ENCODE peak calls at places on chromosomes 16 and 17, in eight cellular contexts. One of them, this sample, is unnamed. For H3K27me3, the result is how much of the 10 kb centered on the place peaks cover.

GRCh38 chr17:78609198-78609597 is 32.0 kb upstream of the DNAH17 start:
- DNase-seq in ovary: no peak
- DNase-seq in stomach: no peak
- DNase-seq in esophagus squamous epithelium: no peak
- DNase-seq in right lobe of liver: no peak
- DNase-seq in Peyer's patch: no peak
- DNase-seq in hepatocyte: no peak
- DNase-seq in dorsolateral prefrontal cortex: no peak
- DNase-seq in this sample: no peak

GRCh38 chr16:29170393-29171239 is 185.8 kb downstream of the LAT start:
- DNase-seq in dorsolateral prefrontal cortex: no peak
- DNase-seq in hepatocyte: no peak
- DNase-seq in esophagus squamous epithelium: no peak
- DNase-seq in Peyer's patch: no peak
- DNase-seq in ovary: no peak
- DNase-seq in stomach: no peak
- DNase-seq in right lobe of liver: peak
- DNase-seq in this sample: no peak

GRCh38 chr16:15608398-15609285 is 34.3 kb downstream of the MARF1 start:
- DNase-seq in stomach: no peak
- DNase-seq in hepatocyte: no peak
- DNase-seq in esophagus squamous epithelium: no peak
- DNase-seq in dorsolateral prefrontal cortex: no peak
- DNase-seq in right lobe of liver: no peak
- DNase-seq in ovary: no peak
- DNase-seq in Peyer's patch: no peak
- DNase-seq in this sample: no peak

GRCh38 chr17:62781356-62781755 is 26.8 kb downstream of the MARCHF10 start:
- DNase-seq in stomach: no peak
- DNase-seq in esophagus squamous epithelium: no peak
- DNase-seq in ovary: no peak
- DNase-seq in hepatocyte: no peak
- DNase-seq in right lobe of liver: no peak
- DNase-seq in dorsolateral prefrontal cortex: no peak
- DNase-seq in Peyer's patch: no peak
- DNase-seq in this sample: no peak

GRCh38 chr17:1362964-1363363 is 37.1 kb downstream of the YWHAE start:
- DNase-seq in dorsolateral prefrontal cortex: no peak
- DNase-seq in stomach: no peak
- DNase-seq in Peyer's patch: peak
- DNase-seq in ovary: no peak
- DNase-seq in esophagus squamous epithelium: no peak
- DNase-seq in right lobe of liver: no peak
- DNase-seq in hepatocyte: no peak
- DNase-seq in this sample: peak

GRCh38 chr17:14297161-14297851 is 3.6 kb upstream of the HS3ST3B1 start:
- DNase-seq in hepatocyte: peak
- DNase-seq in esophagus squamous epithelium: no peak
- DNase-seq in right lobe of liver: peak
- DNase-seq in ovary: peak
- DNase-seq in Peyer's patch: peak
- DNase-seq in stomach: peak
- DNase-seq in dorsolateral prefrontal cortex: no peak
- DNase-seq in this sample: no peak

GRCh38 chr16:11560701-11561439 is 25.8 kb downstream of the LITAF start:
- DNase-seq in right lobe of liver: no peak
- DNase-seq in ovary: peak
- DNase-seq in stomach: no peak
- DNase-seq in hepatocyte: peak
- DNase-seq in Peyer's patch: peak
- DNase-seq in esophagus squamous epithelium: no peak
- DNase-seq in dorsolateral prefrontal cortex: no peak
- DNase-seq in this sample: no peak

GRCh38 chr17:64178011-64178825 is 48.3 kb upstream of the ERN1 start:
- DNase-seq in dorsolateral prefrontal cortex: no peak
- DNase-seq in Peyer's patch: no peak
- DNase-seq in stomach: peak
- DNase-seq in esophagus squamous epithelium: no peak
- DNase-seq in hepatocyte: peak
- DNase-seq in ovary: no peak
- DNase-seq in right lobe of liver: peak
- DNase-seq in this sample: no peak

GRCh38 chr16:87392823-87393679 is 915 bp downstream of the MAP1LC3B start:
- DNase-seq in right lobe of liver: peak
- DNase-seq in hepatocyte: peak
- DNase-seq in esophagus squamous epithelium: no peak
- DNase-seq in stomach: peak
- DNase-seq in ovary: peak
- DNase-seq in Peyer's patch: peak
- DNase-seq in dorsolateral prefrontal cortex: peak
- DNase-seq in this sample: peak

GRCh38 chr17:75723201-75723930 is 2.1 kb downstream of the ITGB4 start:
- DNase-seq in Peyer's patch: peak
- DNase-seq in right lobe of liver: no peak
- DNase-seq in esophagus squamous epithelium: no peak
- DNase-seq in hepatocyte: peak
- DNase-seq in dorsolateral prefrontal cortex: no peak
- DNase-seq in stomach: peak
- DNase-seq in ovary: no peak
- DNase-seq in this sample: peak

GRCh38 chr17:51000835-51001638 is 119.6 kb downstream of the SPAG9 start:
- DNase-seq in stomach: no peak
- DNase-seq in dorsolateral prefrontal cortex: no peak
- DNase-seq in ovary: no peak
- DNase-seq in right lobe of liver: no peak
- DNase-seq in hepatocyte: peak
- DNase-seq in Peyer's patch: no peak
- DNase-seq in esophagus squamous epithelium: no peak
- DNase-seq in this sample: peak

GRCh38 chr16:87581867-87582220 is 20.5 kb upstream of the JPH3 start:
- DNase-seq in ovary: peak
- DNase-seq in esophagus squamous epithelium: peak
- DNase-seq in stomach: peak
- DNase-seq in hepatocyte: peak
- DNase-seq in right lobe of liver: no peak
- DNase-seq in dorsolateral prefrontal cortex: no peak
- DNase-seq in Peyer's patch: peak
- DNase-seq in this sample: peak

GRCh38 chr17:7833795-7834553 is at the start of gene KDM6B:
- DNase-seq in Peyer's patch: peak
- DNase-seq in hepatocyte: peak
- DNase-seq in right lobe of liver: peak
- DNase-seq in ovary: peak
- DNase-seq in stomach: peak
- DNase-seq in dorsolateral prefrontal cortex: peak
- DNase-seq in esophagus squamous epithelium: peak
- DNase-seq in this sample: peak

GRCh38 chr17:39027440-39028035 is 60.3 kb upstream of the FBXO47 start:
- DNase-seq in ovary: no peak
- DNase-seq in esophagus squamous epithelium: no peak
- DNase-seq in stomach: no peak
- DNase-seq in hepatocyte: peak
- DNase-seq in Peyer's patch: no peak
- DNase-seq in dorsolateral prefrontal cortex: no peak
- DNase-seq in right lobe of liver: no peak
- DNase-seq in this sample: no peak
- H3K4me3 ChIP-seq in ovary: peak
- H3K4me3 ChIP-seq in esophagus squamous epithelium: peak
- H3K4me3 ChIP-seq in stomach: peak
- H3K4me3 ChIP-seq in hepatocyte: peak
- H3K4me3 ChIP-seq in Peyer's patch: peak
- H3K4me3 ChIP-seq in dorsolateral prefrontal cortex: peak
- H3K4me3 ChIP-seq in right lobe of liver: peak
- H3K4me3 ChIP-seq in this sample: peak

GRCh38 chr17:36779550-36779949 is 157.7 kb upstream of the LHX1 start:
- DNase-seq in right lobe of liver: no peak
- DNase-seq in dorsolateral prefrontal cortex: no peak
- DNase-seq in esophagus squamous epithelium: no peak
- DNase-seq in hepatocyte: no peak
- DNase-seq in ovary: no peak
- DNase-seq in stomach: no peak
- DNase-seq in Peyer's patch: no peak
- DNase-seq in this sample: no peak

GRCh38 chr17:36778458-36778857 is 158.8 kb upstream of the LHX1 start:
- DNase-seq in right lobe of liver: no peak
- DNase-seq in dorsolateral prefrontal cortex: no peak
- DNase-seq in Peyer's patch: no peak
- DNase-seq in ovary: no peak
- DNase-seq in esophagus squamous epithelium: no peak
- DNase-seq in hepatocyte: no peak
- DNase-seq in stomach: no peak
- DNase-seq in this sample: no peak

GRCh38 chr17:36773039-36773438 is 164.2 kb upstream of the LHX1 start:
- DNase-seq in dorsolateral prefrontal cortex: no peak
- DNase-seq in stomach: no peak
- DNase-seq in esophagus squamous epithelium: no peak
- DNase-seq in right lobe of liver: no peak
- DNase-seq in hepatocyte: no peak
- DNase-seq in ovary: no peak
- DNase-seq in Peyer's patch: no peak
- DNase-seq in this sample: no peak

GRCh38 chr17:36777118-36777517 is 160.2 kb upstream of the LHX1 start:
- DNase-seq in Peyer's patch: no peak
- DNase-seq in hepatocyte: peak
- DNase-seq in esophagus squamous epithelium: no peak
- DNase-seq in right lobe of liver: no peak
- DNase-seq in stomach: no peak
- DNase-seq in ovary: no peak
- DNase-seq in dorsolateral prefrontal cortex: no peak
- DNase-seq in this sample: no peak
- TF ChIP-seq CTCF in Peyer's patch: no peak
- TF ChIP-seq CTCF in hepatocyte: no peak
- TF ChIP-seq CTCF in esophagus squamous epithelium: no peak
- TF ChIP-seq CTCF in right lobe of liver: no peak
- TF ChIP-seq CTCF in stomach: no peak
- TF ChIP-seq CTCF in ovary: no peak
- TF ChIP-seq CTCF in dorsolateral prefrontal cortex: no peak
- TF ChIP-seq CTCF in this sample: no peak

DNA sequence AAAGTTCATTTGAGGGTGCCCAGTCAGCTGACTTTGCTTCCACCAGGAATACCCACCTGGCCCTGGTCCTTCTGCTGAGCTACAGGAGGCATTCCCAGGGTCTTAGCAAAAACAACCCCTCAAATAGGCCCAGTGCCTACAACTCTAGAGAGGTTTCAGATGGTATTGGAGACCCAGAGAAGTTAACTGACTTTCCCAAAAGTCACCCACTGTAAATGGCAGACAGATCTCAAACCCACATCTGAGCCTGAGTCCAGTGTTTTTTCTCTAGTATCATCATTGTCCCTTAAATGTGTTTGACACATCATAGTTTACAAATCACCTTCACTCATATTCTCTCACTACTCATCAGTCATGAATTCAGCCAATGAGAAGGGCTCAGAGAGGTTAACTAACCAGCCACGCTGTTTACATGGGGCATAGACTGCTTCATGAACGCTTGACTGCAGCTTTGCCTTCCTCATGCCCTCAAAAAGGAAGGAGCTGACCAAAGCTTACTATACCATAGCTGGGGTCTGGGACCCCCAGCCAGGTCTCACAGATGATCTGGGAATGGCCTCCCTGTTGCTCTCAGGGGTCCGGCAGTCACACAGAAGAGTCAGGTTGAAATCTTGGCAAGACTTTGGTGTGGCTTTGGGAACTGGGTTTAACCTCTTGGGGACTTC is 3.7 kb downstream of the PHOSPHO1 start:
- DNase-seq in hepatocyte: no peak
- DNase-seq in Peyer's patch: no peak
- DNase-seq in ovary: no peak
- DNase-seq in esophagus squamous epithelium: no peak
- DNase-seq in stomach: no peak
- DNase-seq in right lobe of liver: no peak
- DNase-seq in dorsolateral prefrontal cortex: no peak
- DNase-seq in this sample: no peak
- H3K27me3 ChIP-seq in hepatocyte: half or more
- H3K27me3 ChIP-seq in Peyer's patch: under half
- H3K27me3 ChIP-seq in ovary: under half
- H3K27me3 ChIP-seq in esophagus squamous epithelium: half or more
- H3K27me3 ChIP-seq in stomach: under half
- H3K27me3 ChIP-seq in right lobe of liver: under half
- H3K27me3 ChIP-seq in dorsolateral prefrontal cortex: under half
- H3K27me3 ChIP-seq in this sample: under half

GRCh38 chr17:58338454-58338841 is 9.9 kb upstream of the TSPOAP1 start:
- DNase-seq in Peyer's patch: no peak
- DNase-seq in esophagus squamous epithelium: no peak
- DNase-seq in right lobe of liver: no peak
- DNase-seq in dorsolateral prefrontal cortex: no peak
- DNase-seq in ovary: no peak
- DNase-seq in hepatocyte: no peak
- DNase-seq in stomach: no peak
- DNase-seq in this sample: no peak

GRCh38 chr17:58338907-58339774 is 10.5 kb upstream of the TSPOAP1 start:
- DNase-seq in Peyer's patch: peak
- DNase-seq in ovary: no peak
- DNase-seq in esophagus squamous epithelium: no peak
- DNase-seq in stomach: no peak
- DNase-seq in dorsolateral prefrontal cortex: peak
- DNase-seq in right lobe of liver: peak
- DNase-seq in hepatocyte: no peak
- DNase-seq in this sample: peak

GRCh38 chr17:58336456-58337094 is 8.0 kb upstream of the TSPOAP1 start:
- DNase-seq in right lobe of liver: no peak
- DNase-seq in stomach: no peak
- DNase-seq in esophagus squamous epithelium: no peak
- DNase-seq in Peyer's patch: no peak
- DNase-seq in dorsolateral prefrontal cortex: no peak
- DNase-seq in ovary: no peak
- DNase-seq in hepatocyte: no peak
- DNase-seq in this sample: no peak

GRCh38 chr17:58337126-58337599 is 8.6 kb upstream of the TSPOAP1 start:
- DNase-seq in ovary: no peak
- DNase-seq in Peyer's patch: peak
- DNase-seq in dorsolateral prefrontal cortex: no peak
- DNase-seq in stomach: no peak
- DNase-seq in right lobe of liver: no peak
- DNase-seq in esophagus squamous epithelium: no peak
- DNase-seq in hepatocyte: no peak
- DNase-seq in this sample: no peak

DNA sequence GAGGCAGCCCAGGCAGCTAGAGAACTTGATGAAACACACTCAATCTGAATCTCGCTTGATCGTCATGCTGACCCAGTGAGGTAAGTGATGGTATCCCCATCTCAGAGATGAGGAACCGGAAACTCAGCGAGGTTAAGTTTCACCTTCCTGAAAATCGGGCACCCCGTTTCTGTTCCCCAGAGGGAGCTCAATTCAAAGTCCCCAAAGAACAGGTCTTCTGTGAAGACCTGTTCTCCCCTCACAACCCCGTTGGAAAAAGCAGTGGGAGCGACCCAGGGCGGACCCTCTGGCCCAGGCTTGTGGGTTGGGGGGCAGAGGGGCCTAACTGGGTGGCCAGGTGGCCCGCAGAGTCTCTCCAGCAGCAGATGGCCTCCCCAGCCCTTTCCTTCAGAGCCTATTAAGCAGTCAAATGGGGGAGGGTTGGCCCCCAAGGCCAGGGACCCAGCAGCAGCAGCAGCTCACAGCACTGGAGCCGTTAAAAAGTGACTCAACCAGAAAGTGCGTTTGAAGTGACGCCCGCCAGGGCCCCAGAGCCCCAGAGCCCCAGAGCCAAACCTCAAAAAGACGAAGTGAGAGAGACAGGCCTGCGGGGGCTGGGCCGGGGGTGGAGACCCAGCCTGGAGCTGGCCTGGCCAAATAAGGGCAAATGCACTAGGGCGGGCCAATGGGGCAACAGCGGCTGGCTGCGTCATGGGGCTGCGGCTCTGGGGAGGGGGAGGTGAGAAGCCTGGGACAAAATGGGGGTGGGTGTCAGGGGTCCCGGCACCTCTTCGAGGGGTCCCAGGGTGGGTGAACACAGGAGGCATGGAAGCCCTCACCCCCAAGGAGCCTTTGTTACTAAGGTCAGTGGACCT is 9.2 kb upstream of the TSPOAP1 start:
- DNase-seq in right lobe of liver: peak
- DNase-seq in hepatocyte: peak
- DNase-seq in esophagus squamous epithelium: peak
- DNase-seq in stomach: peak
- DNase-seq in ovary: no peak
- DNase-seq in Peyer's patch: peak
- DNase-seq in dorsolateral prefrontal cortex: peak
- DNase-seq in this sample: peak
- H3K4me3 ChIP-seq in right lobe of liver: no peak
- H3K4me3 ChIP-seq in hepatocyte: no peak
- H3K4me3 ChIP-seq in esophagus squamous epithelium: peak
- H3K4me3 ChIP-seq in stomach: peak
- H3K4me3 ChIP-seq in ovary: no peak
- H3K4me3 ChIP-seq in Peyer's patch: peak
- H3K4me3 ChIP-seq in dorsolateral prefrontal cortex: no peak
- H3K4me3 ChIP-seq in this sample: peak